ENCODE peak calls at places on chromosomes 11 and 22, in nine cellular contexts. One of them, this sample, is unnamed.

GRCh38 chr11:129946256-129946655 is 50.9 kb upstream of the NFRKB start:
- DNase-seq in HFFc6: peak
- DNase-seq in uterus: no peak
- DNase-seq in mammary epithelial cell: no peak
- DNase-seq in foreskin fibroblast: no peak
- DNase-seq in H9: no peak
- DNase-seq in RWPE1: no peak
- DNase-seq in thyroid gland: no peak
- DNase-seq in WTC11: no peak
- DNase-seq in this sample: no peak

GRCh38 chr11:86021390-86021789 is 47.5 kb downstream of the PICALM start:
- DNase-seq in uterus: no peak
- DNase-seq in WTC11: no peak
- DNase-seq in foreskin fibroblast: no peak
- DNase-seq in mammary epithelial cell: no peak
- DNase-seq in HFFc6: no peak
- DNase-seq in RWPE1: no peak
- DNase-seq in thyroid gland: no peak
- DNase-seq in H9: no peak
- DNase-seq in this sample: no peak

GRCh38 chr11:94588366-94588952 is 21.3 kb downstream of the PIWIL4 start:
- DNase-seq in HFFc6: no peak
- DNase-seq in RWPE1: no peak
- DNase-seq in mammary epithelial cell: no peak
- DNase-seq in foreskin fibroblast: no peak
- DNase-seq in thyroid gland: no peak
- DNase-seq in uterus: no peak
- DNase-seq in WTC11: no peak
- DNase-seq in H9: no peak
- DNase-seq in this sample: no peak

GRCh38 chr11:77191823-77192495 is 63.9 kb downstream of the MYO7A start:
- DNase-seq in uterus: peak
- DNase-seq in foreskin fibroblast: no peak
- DNase-seq in mammary epithelial cell: peak
- DNase-seq in H9: peak
- DNase-seq in RWPE1: peak
- DNase-seq in HFFc6: no peak
- DNase-seq in WTC11: peak
- DNase-seq in thyroid gland: peak
- DNase-seq in this sample: peak

GRCh38 chr11:35014352-35014751 is 97.9 kb downstream of the PDHX start:
- DNase-seq in foreskin fibroblast: peak
- DNase-seq in WTC11: no peak
- DNase-seq in H9: no peak
- DNase-seq in HFFc6: peak
- DNase-seq in thyroid gland: no peak
- DNase-seq in uterus: no peak
- DNase-seq in RWPE1: no peak
- DNase-seq in mammary epithelial cell: no peak
- DNase-seq in this sample: no peak

GRCh38 chr11:44096360-44097188 is 1.1 kb downstream of the EXT2 start:
- DNase-seq in thyroid gland: no peak
- DNase-seq in HFFc6: peak
- DNase-seq in H9: no peak
- DNase-seq in RWPE1: peak
- DNase-seq in foreskin fibroblast: peak
- DNase-seq in uterus: no peak
- DNase-seq in WTC11: no peak
- DNase-seq in mammary epithelial cell: peak
- DNase-seq in this sample: peak

GRCh38 chr11:134863294-134863693 is 451.3 kb upstream of the B3GAT1 start:
- DNase-seq in WTC11: no peak
- DNase-seq in HFFc6: no peak
- DNase-seq in mammary epithelial cell: no peak
- DNase-seq in thyroid gland: no peak
- DNase-seq in uterus: no peak
- DNase-seq in RWPE1: no peak
- DNase-seq in foreskin fibroblast: no peak
- DNase-seq in H9: no peak
- DNase-seq in this sample: no peak

GRCh38 chr11:13152264-13152663 is 125.3 kb upstream of the BMAL1 start:
- DNase-seq in thyroid gland: no peak
- DNase-seq in foreskin fibroblast: no peak
- DNase-seq in uterus: no peak
- DNase-seq in H9: no peak
- DNase-seq in RWPE1: no peak
- DNase-seq in WTC11: no peak
- DNase-seq in HFFc6: no peak
- DNase-seq in mammary epithelial cell: no peak
- DNase-seq in this sample: no peak

GRCh38 chr22:27504854-27505253 is 296.7 kb downstream of the MN1 start:
- DNase-seq in HFFc6: no peak
- DNase-seq in RWPE1: no peak
- DNase-seq in thyroid gland: no peak
- DNase-seq in WTC11: no peak
- DNase-seq in H9: no peak
- DNase-seq in mammary epithelial cell: no peak
- DNase-seq in uterus: no peak
- DNase-seq in foreskin fibroblast: no peak
- DNase-seq in this sample: no peak

GRCh38 chr22:22838148-22838786 is 49.3 kb upstream of the IGLL5 start:
- DNase-seq in H9: no peak
- DNase-seq in thyroid gland: no peak
- DNase-seq in WTC11: no peak
- DNase-seq in HFFc6: no peak
- DNase-seq in uterus: no peak
- DNase-seq in foreskin fibroblast: no peak
- DNase-seq in mammary epithelial cell: no peak
- DNase-seq in RWPE1: no peak
- DNase-seq in this sample: no peak

GRCh38 chr11:114358711-114359110 is 41.6 kb downstream of the C11orf71 start:
- DNase-seq in mammary epithelial cell: peak
- DNase-seq in HFFc6: no peak
- DNase-seq in uterus: no peak
- DNase-seq in WTC11: no peak
- DNase-seq in RWPE1: no peak
- DNase-seq in H9: no peak
- DNase-seq in foreskin fibroblast: no peak
- DNase-seq in thyroid gland: no peak
- DNase-seq in this sample: no peak

GRCh38 chr11:123316003-123316402 is 114.1 kb upstream of the GRAMD1B start:
- DNase-seq in foreskin fibroblast: no peak
- DNase-seq in uterus: no peak
- DNase-seq in RWPE1: no peak
- DNase-seq in WTC11: no peak
- DNase-seq in H9: no peak
- DNase-seq in thyroid gland: no peak
- DNase-seq in HFFc6: peak
- DNase-seq in mammary epithelial cell: no peak
- DNase-seq in this sample: no peak

GRCh38 chr22:40654522-40655167 is 18.1 kb upstream of the MRTFA start:
- DNase-seq in mammary epithelial cell: peak
- DNase-seq in foreskin fibroblast: peak
- DNase-seq in uterus: peak
- DNase-seq in HFFc6: peak
- DNase-seq in thyroid gland: peak
- DNase-seq in H9: peak
- DNase-seq in RWPE1: peak
- DNase-seq in WTC11: no peak
- DNase-seq in this sample: no peak

GRCh38 chr11:47272706-47273105 is 2.8 kb downstream of the MADD start:
- DNase-seq in H9: no peak
- DNase-seq in uterus: no peak
- DNase-seq in RWPE1: no peak
- DNase-seq in WTC11: no peak
- DNase-seq in foreskin fibroblast: peak
- DNase-seq in mammary epithelial cell: no peak
- DNase-seq in HFFc6: no peak
- DNase-seq in thyroid gland: no peak
- DNase-seq in this sample: no peak

GRCh38 chr11:117999354-117999993 is 13.3 kb downstream of the IL10RA start:
- DNase-seq in H9: no peak
- DNase-seq in WTC11: no peak
- DNase-seq in RWPE1: no peak
- DNase-seq in thyroid gland: no peak
- DNase-seq in HFFc6: no peak
- DNase-seq in uterus: no peak
- DNase-seq in mammary epithelial cell: no peak
- DNase-seq in foreskin fibroblast: no peak
- DNase-seq in this sample: no peak

GRCh38 chr11:74453373-74453975 is 13.9 kb downstream of the KCNE3 start:
- DNase-seq in H9: peak
- DNase-seq in HFFc6: peak
- DNase-seq in foreskin fibroblast: peak
- DNase-seq in uterus: peak
- DNase-seq in WTC11: peak
- DNase-seq in mammary epithelial cell: peak
- DNase-seq in thyroid gland: peak
- DNase-seq in RWPE1: peak
- DNase-seq in this sample: peak

GRCh38 chr11:74672956-74673895 is 58.0 kb downstream of the CHRDL2 start:
- DNase-seq in HFFc6: peak
- DNase-seq in H9: no peak
- DNase-seq in WTC11: no peak
- DNase-seq in RWPE1: peak
- DNase-seq in uterus: peak
- DNase-seq in foreskin fibroblast: peak
- DNase-seq in mammary epithelial cell: peak
- DNase-seq in thyroid gland: no peak
- DNase-seq in this sample: peak

GRCh38 chr11:2728663-2729332 is 29.0 kb upstream of the KCNQ1OT1 start:
- DNase-seq in uterus: no peak
- DNase-seq in HFFc6: no peak
- DNase-seq in H9: no peak
- DNase-seq in thyroid gland: no peak
- DNase-seq in mammary epithelial cell: no peak
- DNase-seq in foreskin fibroblast: no peak
- DNase-seq in RWPE1: no peak
- DNase-seq in WTC11: no peak
- DNase-seq in this sample: no peak

GRCh38 chr11:61482513-61482912 is 26.0 kb upstream of the LRRC10B start:
- DNase-seq in RWPE1: no peak
- DNase-seq in H9: peak
- DNase-seq in foreskin fibroblast: peak
- DNase-seq in thyroid gland: no peak
- DNase-seq in HFFc6: peak
- DNase-seq in WTC11: peak
- DNase-seq in uterus: no peak
- DNase-seq in mammary epithelial cell: no peak
- DNase-seq in this sample: peak
- TF ChIP-seq CTCF in RWPE1: peak
- TF ChIP-seq CTCF in H9: peak
- TF ChIP-seq CTCF in foreskin fibroblast: peak
- TF ChIP-seq CTCF in thyroid gland: peak
- TF ChIP-seq CTCF in HFFc6: peak
- TF ChIP-seq CTCF in WTC11: peak
- TF ChIP-seq CTCF in uterus: no peak
- TF ChIP-seq CTCF in mammary epithelial cell: peak
- TF ChIP-seq CTCF in this sample: peak

DNA sequence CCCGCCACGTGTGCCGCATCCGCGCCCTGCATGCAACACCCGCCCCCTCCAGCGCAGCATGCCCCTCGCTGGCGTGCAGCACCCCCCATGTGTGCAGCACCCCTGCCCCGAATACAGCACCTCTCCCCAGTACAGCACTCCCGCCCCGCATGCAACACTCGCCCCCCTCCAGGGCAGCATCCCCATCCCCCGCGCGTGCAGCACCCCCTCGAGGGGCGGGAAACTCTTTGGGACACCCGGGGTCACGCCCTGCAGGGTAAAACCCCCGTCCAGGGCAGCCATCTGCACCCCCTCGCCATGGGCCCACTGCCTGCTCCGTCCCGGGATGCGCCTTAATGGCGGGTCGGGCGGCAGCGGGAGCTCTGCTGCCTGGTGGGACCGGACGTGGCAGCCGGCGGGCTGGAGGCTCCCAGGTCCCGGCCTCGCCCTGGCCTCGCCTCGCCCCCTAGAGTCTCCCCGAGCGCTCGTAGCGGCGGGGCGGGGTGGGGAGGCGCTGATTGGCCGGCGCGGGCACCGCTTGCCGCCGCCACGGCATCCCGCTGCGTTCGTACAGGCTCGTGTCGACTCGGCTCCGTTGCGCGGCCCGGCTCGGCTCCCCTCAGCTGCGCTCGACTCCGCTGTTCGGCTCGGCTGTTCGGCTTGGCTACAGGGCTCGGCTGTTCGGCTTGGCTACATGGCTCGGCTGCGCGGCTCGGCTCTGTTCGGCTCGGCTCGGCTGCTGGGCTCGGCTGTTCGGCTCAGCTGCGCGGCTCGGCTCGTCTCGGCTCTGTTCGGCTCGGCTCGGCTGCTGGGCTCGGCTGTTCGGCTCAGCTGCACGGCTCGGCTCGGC is 417 bp upstream of the BRSK2 start:
- DNase-seq in RWPE1: peak
- DNase-seq in H9: peak
- DNase-seq in thyroid gland: peak
- DNase-seq in WTC11: peak
- DNase-seq in mammary epithelial cell: peak
- DNase-seq in foreskin fibroblast: peak
- DNase-seq in HFFc6: peak
- DNase-seq in uterus: peak
- DNase-seq in this sample: peak
- TF ChIP-seq CTCF in RWPE1: peak
- TF ChIP-seq CTCF in H9: peak
- TF ChIP-seq CTCF in thyroid gland: peak
- TF ChIP-seq CTCF in WTC11: no peak
- TF ChIP-seq CTCF in mammary epithelial cell: no peak
- TF ChIP-seq CTCF in foreskin fibroblast: no peak
- TF ChIP-seq CTCF in HFFc6: peak
- TF ChIP-seq CTCF in uterus: peak
- TF ChIP-seq CTCF in this sample: no peak

DNA sequence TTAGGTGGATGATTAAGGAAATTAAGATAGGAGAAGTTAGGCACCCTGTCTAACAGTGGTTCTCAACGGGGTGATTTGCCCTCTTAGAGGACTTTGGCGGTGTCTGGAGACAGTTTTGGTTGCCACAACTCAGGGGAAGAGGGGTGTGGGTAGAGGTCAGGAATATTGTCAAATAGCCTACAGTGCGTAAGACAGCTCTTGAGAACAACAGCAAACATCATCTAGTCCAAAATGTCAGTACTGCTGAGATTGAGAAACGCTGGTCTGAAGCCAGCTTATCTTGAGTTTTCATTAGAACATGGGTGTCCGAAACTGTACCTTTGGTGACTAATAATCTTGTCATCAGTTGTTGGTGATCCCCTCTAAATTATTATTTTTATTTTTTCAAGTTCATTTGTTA is 38.4 kb downstream of the CECR2 start:
- DNase-seq in H9: no peak
- DNase-seq in thyroid gland: no peak
- DNase-seq in WTC11: no peak
- DNase-seq in mammary epithelial cell: no peak
- DNase-seq in uterus: no peak
- DNase-seq in foreskin fibroblast: no peak
- DNase-seq in HFFc6: no peak
- DNase-seq in RWPE1: no peak
- DNase-seq in this sample: no peak
- TF ChIP-seq CTCF in H9: no peak
- TF ChIP-seq CTCF in thyroid gland: no peak
- TF ChIP-seq CTCF in WTC11: no peak
- TF ChIP-seq CTCF in mammary epithelial cell: no peak
- TF ChIP-seq CTCF in uterus: no peak
- TF ChIP-seq CTCF in foreskin fibroblast: no peak
- TF ChIP-seq CTCF in HFFc6: no peak
- TF ChIP-seq CTCF in RWPE1: no peak
- TF ChIP-seq CTCF in this sample: no peak

GRCh38 chr11:133285359-133285758 is 246.9 kb downstream of the OPCML start:
- DNase-seq in thyroid gland: no peak
- DNase-seq in RWPE1: no peak
- DNase-seq in mammary epithelial cell: no peak
- DNase-seq in WTC11: no peak
- DNase-seq in HFFc6: no peak
- DNase-seq in H9: no peak
- DNase-seq in uterus: no peak
- DNase-seq in foreskin fibroblast: no peak
- DNase-seq in this sample: no peak
- TF ChIP-seq CTCF in thyroid gland: no peak
- TF ChIP-seq CTCF in RWPE1: no peak
- TF ChIP-seq CTCF in mammary epithelial cell: no peak
- TF ChIP-seq CTCF in WTC11: no peak
- TF ChIP-seq CTCF in HFFc6: no peak
- TF ChIP-seq CTCF in H9: no peak
- TF ChIP-seq CTCF in uterus: no peak
- TF ChIP-seq CTCF in foreskin fibroblast: no peak
- TF ChIP-seq CTCF in this sample: no peak

This sample was measured in GM20000.